ENCODE peak calls at places on chromosomes 11 and 22, in four cellular contexts. A is fibroblast of mammary gland, Z is Right ventricle myocardium superior, J is GM04503. I is an unnamed sample.
A peak's percentile ranks its signal among the peaks of the same experiment; 100 is the strongest.

GRCh38 chr11:77557553-77557952 is 32.2 kb upstream of the AQP11 start:
- DNase-seq in A (peak; percentile 31), Z (no peak), J (no peak), I (no peak)

GRCh38 chr22:24176630-24177029 is 4.7 kb upstream of the SUSD2 start:
- DNase-seq in A (no peak), Z (peak; percentile 78), J (no peak), I (no peak)

GRCh38 chr11:3060436-3061025 is 3.3 kb upstream of the CARS1 start:
- DNase-seq in A (no peak), Z (no peak), J (no peak), I (no peak)

GRCh38 chr22:45859231-45860161 is 117.5 kb downstream of the WNT7B start:
- DNase-seq in A (peak; percentile 4), Z (no peak), J (no peak), I (no peak)

GRCh38 chr11:30244255-30244654 is 13.4 kb downstream of the FSHB start:
- DNase-seq in A (peak; percentile 25), Z (no peak), J (peak; percentile 8), I (peak; percentile 91)

GRCh38 chr11:19686234-19686633 is 26.4 kb upstream of the NAV2 start:
- DNase-seq in A (no peak), Z (no peak), J (no peak), I (no peak)

GRCh38 chr11:22130462-22131053 is 62.3 kb upstream of the ANO5 start:
- DNase-seq in A (no peak), Z (no peak), J (no peak), I (peak; percentile 28)

GRCh38 chr22:39214006-39214382 is 30.8 kb downstream of the PDGFB start:
- DNase-seq in A (no peak), Z (no peak), J (no peak), I (no peak)